ENCODE peak calls at places on chromosomes 12 and 14, in six cellular contexts. One of them, this sample, is unnamed. For H3K9me3, the result is how much of the 10 kb centered on the place peaks cover.

GRCh38 chr12:96770239-96770780 is 136.7 kb upstream of the NEDD1 start:
- DNase-seq in heart right ventricle: no peak
- DNase-seq in adrenal gland: no peak
- DNase-seq in AG04450: no peak
- DNase-seq in fibroblast of lung: no peak
- DNase-seq in CD8-positive, alpha-beta T cell: no peak
- DNase-seq in this sample: no peak

GRCh38 chr14:33737446-33737845 is 213.4 kb downstream of the EGLN3 start:
- DNase-seq in heart right ventricle: no peak
- DNase-seq in adrenal gland: no peak
- DNase-seq in AG04450: no peak
- DNase-seq in fibroblast of lung: peak
- DNase-seq in CD8-positive, alpha-beta T cell: no peak
- DNase-seq in this sample: no peak

GRCh38 chr14:74909501-74909900 is 13.6 kb downstream of the RPS6KL1 start:
- DNase-seq in heart right ventricle: no peak
- DNase-seq in adrenal gland: no peak
- DNase-seq in AG04450: no peak
- DNase-seq in fibroblast of lung: no peak
- DNase-seq in CD8-positive, alpha-beta T cell: no peak
- DNase-seq in this sample: no peak

GRCh38 chr12:58503731-58504520 is 416.4 kb downstream of the LRIG3 start:
- DNase-seq in heart right ventricle: no peak
- DNase-seq in adrenal gland: no peak
- DNase-seq in AG04450: no peak
- DNase-seq in fibroblast of lung: peak
- DNase-seq in CD8-positive, alpha-beta T cell: no peak
- DNase-seq in this sample: no peak

GRCh38 chr12:19575307-19576243 is 136.3 kb downstream of the AEBP2 start:
- DNase-seq in heart right ventricle: no peak
- DNase-seq in adrenal gland: peak
- DNase-seq in AG04450: no peak
- DNase-seq in fibroblast of lung: peak
- DNase-seq in CD8-positive, alpha-beta T cell: no peak
- DNase-seq in this sample: peak

GRCh38 chr14:64885555-64885954 is 5.8 kb upstream of the SPTB start:
- DNase-seq in heart right ventricle: no peak
- DNase-seq in adrenal gland: no peak
- DNase-seq in AG04450: no peak
- DNase-seq in fibroblast of lung: no peak
- DNase-seq in CD8-positive, alpha-beta T cell: no peak
- DNase-seq in this sample: no peak

GRCh38 chr14:81301371-81301770 is 80.6 kb upstream of the GTF2A1 start:
- DNase-seq in heart right ventricle: no peak
- DNase-seq in adrenal gland: no peak
- DNase-seq in AG04450: no peak
- DNase-seq in fibroblast of lung: no peak
- DNase-seq in CD8-positive, alpha-beta T cell: no peak
- DNase-seq in this sample: no peak

GRCh38 chr12:131251336-131252101 is 297.8 kb downstream of the ADGRD1 start:
- DNase-seq in heart right ventricle: no peak
- DNase-seq in adrenal gland: no peak
- DNase-seq in AG04450: no peak
- DNase-seq in fibroblast of lung: no peak
- DNase-seq in CD8-positive, alpha-beta T cell: no peak
- DNase-seq in this sample: no peak

GRCh38 chr14:62098357-62098756 is 336.1 kb downstream of the SNAPC1 start:
- DNase-seq in heart right ventricle: no peak
- DNase-seq in adrenal gland: no peak
- DNase-seq in AG04450: no peak
- DNase-seq in fibroblast of lung: no peak
- DNase-seq in CD8-positive, alpha-beta T cell: no peak
- DNase-seq in this sample: no peak

GRCh38 chr14:53955671-53956426 is 776 bp downstream of the BMP4 start:
- DNase-seq in heart right ventricle: peak
- DNase-seq in adrenal gland: peak
- DNase-seq in AG04450: no peak
- DNase-seq in fibroblast of lung: peak
- DNase-seq in CD8-positive, alpha-beta T cell: no peak
- DNase-seq in this sample: peak

GRCh38 chr12:27385756-27386155 is 53.1 kb downstream of the BMAL2 start:
- DNase-seq in heart right ventricle: no peak
- DNase-seq in adrenal gland: no peak
- DNase-seq in AG04450: no peak
- DNase-seq in fibroblast of lung: no peak
- DNase-seq in CD8-positive, alpha-beta T cell: no peak
- DNase-seq in this sample: no peak

GRCh38 chr14:75295061-75295461 is 16.4 kb downstream of the FOS start:
- DNase-seq in heart right ventricle: peak
- DNase-seq in adrenal gland: peak
- DNase-seq in AG04450: no peak
- DNase-seq in fibroblast of lung: peak
- DNase-seq in CD8-positive, alpha-beta T cell: no peak
- DNase-seq in this sample: peak

GRCh38 chr12:18090093-18090492 is at the start of gene RERGL:
- DNase-seq in heart right ventricle: no peak
- DNase-seq in adrenal gland: no peak
- DNase-seq in AG04450: no peak
- DNase-seq in fibroblast of lung: no peak
- DNase-seq in CD8-positive, alpha-beta T cell: no peak
- DNase-seq in this sample: no peak

GRCh38 chr12:69534389-69534822 is 50.9 kb upstream of the CCT2 start:
- DNase-seq in heart right ventricle: no peak
- DNase-seq in adrenal gland: peak
- DNase-seq in AG04450: peak
- DNase-seq in fibroblast of lung: peak
- DNase-seq in CD8-positive, alpha-beta T cell: no peak
- DNase-seq in this sample: no peak

GRCh38 chr14:79965896-79966295 is 245.4 kb downstream of the DIO2 start:
- DNase-seq in heart right ventricle: no peak
- DNase-seq in adrenal gland: no peak
- DNase-seq in AG04450: peak
- DNase-seq in fibroblast of lung: no peak
- DNase-seq in CD8-positive, alpha-beta T cell: no peak
- DNase-seq in this sample: no peak

GRCh38 chr12:19430988-19431387 is 8.3 kb upstream of the AEBP2 start:
- DNase-seq in heart right ventricle: no peak
- DNase-seq in adrenal gland: no peak
- DNase-seq in AG04450: no peak
- DNase-seq in fibroblast of lung: peak
- DNase-seq in CD8-positive, alpha-beta T cell: no peak
- DNase-seq in this sample: no peak

GRCh38 chr14:65604946-65605345 is 192.4 kb downstream of the FUT8 start:
- DNase-seq in heart right ventricle: no peak
- DNase-seq in adrenal gland: no peak
- DNase-seq in AG04450: no peak
- DNase-seq in fibroblast of lung: peak
- DNase-seq in CD8-positive, alpha-beta T cell: no peak
- DNase-seq in this sample: no peak

GRCh38 chr14:24436355-24437019 is 6.1 kb downstream of the SDR39U1 start:
- DNase-seq in heart right ventricle: no peak
- DNase-seq in adrenal gland: peak
- DNase-seq in AG04450: peak
- DNase-seq in fibroblast of lung: peak
- DNase-seq in CD8-positive, alpha-beta T cell: no peak
- DNase-seq in this sample: no peak

GRCh38 chr14:20031058-20031457 is 4.8 kb downstream of the OR4K13 start:
- DNase-seq in heart right ventricle: no peak
- DNase-seq in adrenal gland: no peak
- DNase-seq in AG04450: no peak
- DNase-seq in fibroblast of lung: no peak
- DNase-seq in CD8-positive, alpha-beta T cell: no peak
- DNase-seq in this sample: no peak
- H3K9me3 ChIP-seq in heart right ventricle: under half
- H3K9me3 ChIP-seq in adrenal gland: under half
- H3K9me3 ChIP-seq in AG04450: under half
- H3K9me3 ChIP-seq in fibroblast of lung: under half
- H3K9me3 ChIP-seq in CD8-positive, alpha-beta T cell: under half
- H3K9me3 ChIP-seq in this sample: under half

GRCh38 chr12:7101694-7102131 is 7.3 kb downstream of the C1RL start:
- DNase-seq in heart right ventricle: no peak
- DNase-seq in adrenal gland: no peak
- DNase-seq in AG04450: no peak
- DNase-seq in fibroblast of lung: no peak
- DNase-seq in CD8-positive, alpha-beta T cell: no peak
- DNase-seq in this sample: no peak
- H3K27ac ChIP-seq in heart right ventricle: peak
- H3K27ac ChIP-seq in adrenal gland: peak
- H3K27ac ChIP-seq in AG04450: no peak
- H3K27ac ChIP-seq in fibroblast of lung: no peak
- H3K27ac ChIP-seq in CD8-positive, alpha-beta T cell: no peak
- H3K27ac ChIP-seq in this sample: no peak

GRCh38 chr12:87020071-87020470 is 763.9 kb upstream of the MGAT4C start:
- DNase-seq in heart right ventricle: no peak
- DNase-seq in adrenal gland: no peak
- DNase-seq in AG04450: no peak
- DNase-seq in fibroblast of lung: no peak
- DNase-seq in CD8-positive, alpha-beta T cell: no peak
- DNase-seq in this sample: no peak
- H3K9me3 ChIP-seq in heart right ventricle: under half
- H3K9me3 ChIP-seq in adrenal gland: under half
- H3K9me3 ChIP-seq in AG04450: under half
- H3K9me3 ChIP-seq in fibroblast of lung: under half
- H3K9me3 ChIP-seq in CD8-positive, alpha-beta T cell: under half
- H3K9me3 ChIP-seq in this sample: under half

DNA sequence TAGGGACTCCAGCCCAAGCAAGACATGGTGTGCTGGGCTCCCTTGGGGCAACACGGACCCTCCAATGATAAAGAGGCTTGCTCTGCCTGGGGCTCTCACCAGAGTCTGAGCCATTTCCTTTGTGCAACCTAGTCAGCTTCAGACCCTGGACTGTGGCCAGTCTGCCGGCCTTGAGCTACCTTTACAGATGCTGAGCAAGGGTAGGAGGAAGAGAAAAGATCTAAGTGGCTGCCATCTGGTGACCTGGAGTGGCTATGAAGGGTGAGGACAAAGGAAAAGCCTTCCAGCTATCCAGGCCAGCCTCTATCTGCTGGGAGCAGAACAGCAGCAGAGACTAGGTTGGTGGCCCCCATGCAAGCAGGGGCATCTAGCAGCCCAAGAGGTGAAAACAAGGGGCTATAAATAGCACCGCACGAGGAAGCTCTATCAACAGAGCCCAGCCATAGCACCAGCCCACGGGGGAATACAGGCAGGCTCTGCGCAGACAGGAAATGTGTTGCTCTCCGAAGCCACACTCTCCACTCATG is 230.1 kb downstream of the FOXN3 start:
- DNase-seq in heart right ventricle: no peak
- DNase-seq in adrenal gland: peak
- DNase-seq in AG04450: no peak
- DNase-seq in fibroblast of lung: no peak
- DNase-seq in CD8-positive, alpha-beta T cell: no peak
- DNase-seq in this sample: peak
- H3K27ac ChIP-seq in heart right ventricle: peak
- H3K27ac ChIP-seq in adrenal gland: peak
- H3K27ac ChIP-seq in AG04450: no peak
- H3K27ac ChIP-seq in fibroblast of lung: no peak
- H3K27ac ChIP-seq in CD8-positive, alpha-beta T cell: no peak
- H3K27ac ChIP-seq in this sample: peak

DNA sequence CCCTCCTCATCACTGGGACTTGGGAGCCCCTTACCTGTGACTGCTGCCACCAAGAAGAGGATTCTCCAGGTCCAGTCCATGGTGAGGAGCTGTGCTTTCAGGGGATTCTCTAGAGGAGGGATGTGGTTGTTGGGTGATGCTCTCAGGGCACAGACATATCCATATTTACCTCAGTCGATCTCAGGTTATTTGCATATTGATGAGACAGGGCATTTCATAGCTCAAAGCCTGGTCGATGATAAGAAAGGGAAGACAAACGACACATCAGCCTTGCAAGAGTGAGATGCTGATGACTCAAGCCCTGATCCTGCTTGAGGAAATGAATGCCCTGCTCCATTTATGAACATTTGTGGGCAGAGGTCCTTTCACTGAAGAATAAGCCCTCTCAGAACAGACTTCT is 981.0 kb downstream of the TMEM121 start:
- DNase-seq in heart right ventricle: no peak
- DNase-seq in adrenal gland: no peak
- DNase-seq in AG04450: no peak
- DNase-seq in fibroblast of lung: no peak
- DNase-seq in CD8-positive, alpha-beta T cell: no peak
- DNase-seq in this sample: no peak
- H3K9me3 ChIP-seq in heart right ventricle: under half
- H3K9me3 ChIP-seq in adrenal gland: under half
- H3K9me3 ChIP-seq in AG04450: under half
- H3K9me3 ChIP-seq in fibroblast of lung: under half
- H3K9me3 ChIP-seq in CD8-positive, alpha-beta T cell: under half
- H3K9me3 ChIP-seq in this sample: under half

DNA sequence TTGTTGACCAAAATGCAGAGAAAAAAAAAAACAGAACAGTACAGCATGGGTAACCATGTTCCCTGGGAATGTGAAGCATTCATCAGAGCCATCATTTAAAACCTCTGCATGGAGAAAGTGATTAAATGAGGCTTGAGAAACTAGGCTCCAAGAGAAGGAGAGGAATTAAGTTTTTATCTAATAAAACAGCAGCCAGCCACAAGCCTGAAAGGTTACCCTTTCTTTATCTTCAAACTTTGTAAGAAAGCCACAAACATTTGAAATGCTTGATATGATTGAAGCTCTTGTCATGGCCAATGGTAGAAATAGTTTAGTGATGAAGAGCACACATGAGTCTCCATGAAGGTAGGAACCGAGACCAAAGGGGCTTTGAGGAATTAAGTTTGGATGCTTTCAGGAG is 144.9 kb upstream of the SYT1 start:
- DNase-seq in heart right ventricle: no peak
- DNase-seq in adrenal gland: no peak
- DNase-seq in AG04450: no peak
- DNase-seq in fibroblast of lung: no peak
- DNase-seq in CD8-positive, alpha-beta T cell: no peak
- DNase-seq in this sample: no peak
- H3K27ac ChIP-seq in heart right ventricle: no peak
- H3K27ac ChIP-seq in adrenal gland: no peak
- H3K27ac ChIP-seq in AG04450: no peak
- H3K27ac ChIP-seq in fibroblast of lung: no peak
- H3K27ac ChIP-seq in CD8-positive, alpha-beta T cell: no peak
- H3K27ac ChIP-seq in this sample: no peak

GRCh38 chr12:11810160-11810559 is 160.7 kb downstream of the ETV6 start:
- DNase-seq in heart right ventricle: no peak
- DNase-seq in adrenal gland: no peak
- DNase-seq in AG04450: no peak
- DNase-seq in fibroblast of lung: no peak
- DNase-seq in CD8-positive, alpha-beta T cell: no peak
- DNase-seq in this sample: no peak
- H3K9me3 ChIP-seq in heart right ventricle: under half
- H3K9me3 ChIP-seq in adrenal gland: under half
- H3K9me3 ChIP-seq in AG04450: under half
- H3K9me3 ChIP-seq in fibroblast of lung: under half
- H3K9me3 ChIP-seq in CD8-positive, alpha-beta T cell: under half
- H3K9me3 ChIP-seq in this sample: under half

DNA sequence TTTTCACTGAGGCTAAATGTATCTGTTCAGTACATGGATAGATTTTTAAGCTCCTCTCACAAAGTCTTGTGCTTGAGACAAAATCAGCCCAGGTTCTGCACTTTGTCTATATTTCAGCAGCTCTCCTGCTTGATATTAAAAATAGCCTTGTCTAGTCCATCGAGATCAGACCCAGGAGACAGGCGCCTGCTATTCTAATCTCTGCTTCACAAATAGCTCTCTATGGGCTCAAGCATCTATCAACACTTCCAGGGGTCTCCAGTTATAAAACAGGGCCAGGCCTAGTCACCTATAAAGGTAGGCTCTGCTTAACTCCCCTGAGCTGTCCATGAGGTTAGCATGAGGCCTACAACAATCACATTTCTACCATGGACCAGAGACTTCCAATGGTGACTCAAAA is 62.5 kb downstream of the ZFP36L1 start:
- DNase-seq in heart right ventricle: no peak
- DNase-seq in adrenal gland: no peak
- DNase-seq in AG04450: no peak
- DNase-seq in fibroblast of lung: no peak
- DNase-seq in CD8-positive, alpha-beta T cell: no peak
- DNase-seq in this sample: no peak
- H3K27ac ChIP-seq in heart right ventricle: peak
- H3K27ac ChIP-seq in adrenal gland: no peak
- H3K27ac ChIP-seq in AG04450: no peak
- H3K27ac ChIP-seq in fibroblast of lung: no peak
- H3K27ac ChIP-seq in CD8-positive, alpha-beta T cell: no peak
- H3K27ac ChIP-seq in this sample: peak